ENCODE peak calls at places on chromosomes 6 and 20, in five cellular contexts. K, F, A, Q and P are unnamed samples.

GRCh38 chr6:151389640-151390275 is 1.6 kb downstream of the ZBTB2 start:
- DNase-seq in F (no peak), K (peak), Q (peak), A (peak), P (peak)

GRCh38 chr6:169587992-169588391 is 113.8 kb downstream of the WDR27 start:
- DNase-seq in F (no peak), Q (no peak), K (peak), A (no peak), P (no peak)

GRCh38 chr20:24987244-24987643 is 5.3 kb downstream of the APMAP start:
- DNase-seq in K (peak), A (no peak), Q (no peak), F (no peak), P (peak)

GRCh38 chr20:50762435-50763201 is 31.2 kb downstream of the PARD6B start:
- DNase-seq in Q (peak), F (peak), A (peak), K (peak), P (no peak)

GRCh38 chr6:41637179-41638001 is 878 bp upstream of the MDFI start:
- DNase-seq in Q (peak), F (no peak), A (peak), K (no peak), P (no peak)

GRCh38 chr20:34112600-34113061 is 588 bp upstream of the EIF2S2 start:
- DNase-seq in A (peak), Q (peak), F (peak), K (peak), P (peak)

GRCh38 chr6:75204959-75205775 is 686 bp downstream of the COL12A1 start:
- DNase-seq in A (no peak), F (peak), K (peak), Q (no peak), P (no peak)

GRCh38 chr6:158468666-158469065 is 91.2 kb upstream of the TMEM181 start:
- DNase-seq in A (no peak), Q (no peak), F (peak), K (no peak), P (peak)

GRCh38 chr6:130824978-130825694 is 2.1 kb upstream of the SMLR1 start:
- DNase-seq in K (no peak), Q (no peak), A (no peak), F (no peak), P (no peak)

GRCh38 chr6:156752666-156753301 is 24.4 kb upstream of the ARID1B start:
- DNase-seq in A (no peak), Q (peak), K (no peak), F (peak), P (peak)

GRCh38 chr20:1163105-1163504 is 21.7 kb downstream of the TMEM74B start:
- DNase-seq in F (no peak), K (no peak), Q (no peak), A (no peak), P (no peak)

GRCh38 chr6:157721431-157722229 is 101.4 kb upstream of the SNX9 start:
- DNase-seq in F (no peak), K (no peak), Q (no peak), A (no peak), P (no peak)

GRCh38 chr6:170144952-170145587 is 145.8 kb downstream of the DLL1 start:
- DNase-seq in K (no peak), Q (no peak), A (no peak), F (no peak), P (no peak)

GRCh38 chr6:31969712-31970603 is 2.0 kb downstream of the DXO start:
- DNase-seq in A (no peak), F (no peak), Q (no peak), K (peak), P (no peak)
- TF ChIP-seq POLR2A in A (no peak), F (no peak), Q (no peak), K (no peak), P (no peak)

DNA sequence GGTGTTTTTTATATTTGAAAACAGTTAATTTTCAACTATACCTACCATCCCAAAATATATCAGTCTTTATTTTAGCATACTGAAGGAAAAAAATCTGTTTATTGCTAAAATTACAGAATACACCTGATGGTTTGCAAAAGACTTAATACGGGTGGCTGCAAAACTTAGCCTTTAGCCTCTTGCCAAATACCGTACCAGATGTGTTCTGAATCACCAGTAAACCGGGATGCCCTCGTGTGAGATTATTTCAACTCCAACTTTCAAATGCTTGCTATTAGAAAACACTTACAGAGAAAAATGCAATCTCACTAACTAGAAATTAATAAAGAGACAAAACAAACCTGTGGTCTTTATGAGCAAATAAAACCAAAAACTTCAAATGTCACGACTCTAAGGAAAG is 36.0 kb downstream of the REV3L start:
- DNase-seq in F (no peak), K (no peak), A (no peak), Q (no peak), P (no peak)
- TF ChIP-seq POLR2A in F (no peak), K (no peak), A (no peak), Q (no peak), P (no peak)

DNA sequence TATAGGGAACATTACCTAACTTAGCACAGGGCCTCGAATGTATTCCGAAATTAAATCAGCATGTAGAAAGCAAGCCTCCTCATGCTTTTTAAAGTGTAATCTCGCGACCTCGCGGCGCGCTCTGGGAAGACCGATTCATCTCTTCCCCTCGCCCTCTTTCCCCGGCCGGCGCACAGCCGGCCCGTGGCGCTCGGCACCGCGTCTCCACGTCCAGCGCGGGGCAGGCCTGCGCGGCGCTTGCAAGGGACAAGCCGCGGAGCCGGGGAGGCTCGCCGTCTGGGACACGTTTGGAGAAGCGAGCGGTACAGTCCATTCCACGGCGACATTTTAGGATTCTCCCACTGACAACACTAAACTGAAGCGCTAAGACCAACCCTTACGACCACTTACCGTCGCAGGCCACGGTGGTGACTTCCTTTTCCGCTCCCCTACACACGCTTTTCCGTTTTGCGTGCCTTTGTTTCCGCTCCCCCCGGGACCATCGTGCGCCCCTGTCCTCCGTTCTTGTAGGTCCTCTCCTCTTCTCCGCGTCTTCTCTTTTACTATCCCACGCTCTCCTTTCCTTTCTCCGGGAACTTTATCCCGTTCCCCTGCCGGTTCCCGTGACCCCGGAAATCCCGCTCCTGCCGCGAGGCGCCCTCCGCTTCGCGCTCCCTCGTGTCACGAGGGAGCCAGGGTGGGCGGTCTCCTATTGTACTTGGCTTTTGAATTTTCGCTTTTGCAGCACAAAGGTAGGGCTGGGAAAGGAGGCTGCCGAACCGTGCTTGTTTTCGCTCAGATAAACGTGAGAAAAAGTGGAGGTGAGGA is at the start of gene ECHDC1:
- DNase-seq in F (peak), K (peak), A (peak), Q (peak), P (peak)
- TF ChIP-seq POLR2A in F (peak), K (peak), A (peak), Q (peak), P (peak)

GRCh38 chr6:136792066-136792944 is at the start of gene MAP3K5:
- DNase-seq in F (peak), A (peak), K (peak), Q (peak), P (peak)
- TF ChIP-seq POLR2A in F (peak), A (peak), K (no peak), Q (peak), P (peak)

GRCh38 chr20:36028106-36028826 is 59.9 kb downstream of the CNBD2 start:
- DNase-seq in Q (no peak), A (no peak), K (no peak), F (no peak), P (no peak)
- TF ChIP-seq POLR2A in Q (no peak), A (no peak), K (no peak), F (no peak), P (no peak)